ENCODE peak calls at places on chromosomes 6 and 20, in four cellular contexts. D, F, I and J are unnamed samples.

GRCh38 chr6:143271024-143271423 is 179.5 kb downstream of the ADAT2 start:
- DNase-seq in D (peak), I (no peak), F (no peak), J (no peak)

GRCh38 chr6:168730931-168731716 is 290.1 kb downstream of the SMOC2 start:
- DNase-seq in F (no peak), I (no peak), D (no peak), J (no peak)

GRCh38 chr20:39899881-39900280 is 789.2 kb downstream of the MAFB start:
- DNase-seq in I (no peak), D (no peak), F (no peak), J (no peak)

GRCh38 chr6:111971866-111972532 is 81.9 kb upstream of the CCN6 start:
- DNase-seq in F (no peak), D (no peak), I (no peak), J (no peak)

GRCh38 chr6:20873425-20874190 is 339.4 kb downstream of the CDKAL1 start:
- DNase-seq in D (no peak), F (no peak), I (no peak), J (no peak)

GRCh38 chr6:13375360-13375878 is 47.1 kb upstream of the TBC1D7 start:
- DNase-seq in F (no peak), I (no peak), D (no peak), J (peak)

GRCh38 chr6:70686548-70687133 is 19.0 kb downstream of the SMAP1 start:
- DNase-seq in D (no peak), F (no peak), I (no peak), J (peak)

GRCh38 chr6:134698228-134698627 is 251.7 kb downstream of the ALDH8A1 start:
- DNase-seq in F (no peak), D (no peak), I (no peak), J (no peak)

GRCh38 chr6:79005497-79005896 is 72.6 kb downstream of the PHIP start:
- DNase-seq in I (no peak), D (no peak), F (no peak), J (no peak)

GRCh38 chr6:33992191-33992590 is 153.7 kb downstream of the GRM4 start:
- DNase-seq in D (no peak), F (no peak), I (no peak), J (no peak)

GRCh38 chr6:108556864-108557493 is 3.7 kb upstream of the FOXO3 start:
- DNase-seq in D (peak), I (peak), F (peak), J (no peak)

GRCh38 chr6:167047554-167047953 is 48.4 kb downstream of the CEP43 start:
- DNase-seq in I (no peak), F (no peak), D (no peak), J (peak)

GRCh38 chr6:134529921-134530320 is 212.0 kb upstream of the SGK1 start:
- DNase-seq in D (no peak), F (no peak), I (peak), J (no peak)

GRCh38 chr6:158536891-158537798 is 22.7 kb upstream of the TMEM181 start:
- DNase-seq in D (peak), I (no peak), F (peak), J (peak)

GRCh38 chr20:58690851-58691250 is 1.7 kb upstream of the NPEPL1 start:
- DNase-seq in D (peak), F (no peak), I (no peak), J (no peak)

GRCh38 chr6:12366732-12367131 is 76.6 kb downstream of the EDN1 start:
- DNase-seq in D (no peak), I (no peak), F (no peak), J (no peak)

GRCh38 chr20:59778615-59779200 is 154.7 kb downstream of the SYCP2 start:
- DNase-seq in F (no peak), I (no peak), D (no peak), J (no peak)

GRCh38 chr6:129502261-129502660 is 207.7 kb downstream of the ARHGAP18 start:
- DNase-seq in F (no peak), D (no peak), I (no peak), J (no peak)

GRCh38 chr6:114783083-114783482 is 440.3 kb upstream of the HS3ST5 start:
- DNase-seq in D (no peak), I (no peak), F (no peak), J (no peak)

GRCh38 chr20:6783752-6784725 is 16.6 kb downstream of the BMP2 start:
- DNase-seq in F (no peak), D (no peak), I (no peak), J (no peak)

GRCh38 chr6:33882154-33882553 is 78.4 kb upstream of the MLN start:
- DNase-seq in I (no peak), F (no peak), D (no peak), J (no peak)

GRCh38 chr6:130708338-130708737 is 118.9 kb upstream of the SMLR1 start:
- DNase-seq in D (no peak), F (no peak), I (peak), J (no peak)

GRCh38 chr6:105753184-105754097 is 332.7 kb upstream of the PRDM1 start:
- DNase-seq in I (no peak), F (no peak), D (no peak), J (no peak)

GRCh38 chr6:131062245-131063027 is 609 bp downstream of the EPB41L2 start:
- DNase-seq in D (peak), I (peak), F (peak), J (peak)

GRCh38 chr20:37564388-37565133 is 36.9 kb upstream of the BLCAP start:
- DNase-seq in F (peak), I (peak), D (peak), J (peak)

GRCh38 chr6:87574237-87574636 is 15.6 kb downstream of the RARS2 start:
- DNase-seq in F (no peak), D (no peak), I (no peak), J (no peak)

GRCh38 chr20:7090753-7091310 is 323.3 kb downstream of the BMP2 start:
- DNase-seq in D (no peak), F (no peak), I (no peak), J (no peak)

GRCh38 chr20:50820515-50821256 is 25.8 kb downstream of the BCAS4 start:
- DNase-seq in I (no peak), D (no peak), F (no peak), J (no peak)

GRCh38 chr20:48722737-48723191 is 105.0 kb downstream of the PREX1 start:
- DNase-seq in I (peak), D (no peak), F (no peak), J (no peak)

GRCh38 chr6:131685266-131685780 is 15.9 kb downstream of the OR2A4 start:
- DNase-seq in D (no peak), I (no peak), F (no peak), J (peak)

GRCh38 chr6:135576055-135576454 is 78.5 kb upstream of the AHI1 start:
- DNase-seq in D (no peak), F (no peak), I (no peak), J (no peak)

GRCh38 chr6:53514677-53515076 is 30.2 kb downstream of the GCLC start:
- DNase-seq in F (no peak), I (no peak), D (no peak), J (no peak)

GRCh38 chr20:45959126-45959525 is 12.9 kb downstream of the ZNF335 start:
- DNase-seq in D (no peak), I (no peak), F (no peak), J (no peak)

GRCh38 chr20:41133709-41134361 is 3.5 kb upstream of the PLCG1 start:
- DNase-seq in I (no peak), D (no peak), F (no peak), J (peak)

GRCh38 chr6:54681987-54682386 is 164.6 kb upstream of the FAM83B start:
- DNase-seq in F (no peak), I (no peak), D (no peak), J (no peak)

GRCh38 chr6:28981391-28981832 is 23.7 kb downstream of the ZNF311 start:
- DNase-seq in D (peak), I (peak), F (peak), J (no peak)

DNA sequence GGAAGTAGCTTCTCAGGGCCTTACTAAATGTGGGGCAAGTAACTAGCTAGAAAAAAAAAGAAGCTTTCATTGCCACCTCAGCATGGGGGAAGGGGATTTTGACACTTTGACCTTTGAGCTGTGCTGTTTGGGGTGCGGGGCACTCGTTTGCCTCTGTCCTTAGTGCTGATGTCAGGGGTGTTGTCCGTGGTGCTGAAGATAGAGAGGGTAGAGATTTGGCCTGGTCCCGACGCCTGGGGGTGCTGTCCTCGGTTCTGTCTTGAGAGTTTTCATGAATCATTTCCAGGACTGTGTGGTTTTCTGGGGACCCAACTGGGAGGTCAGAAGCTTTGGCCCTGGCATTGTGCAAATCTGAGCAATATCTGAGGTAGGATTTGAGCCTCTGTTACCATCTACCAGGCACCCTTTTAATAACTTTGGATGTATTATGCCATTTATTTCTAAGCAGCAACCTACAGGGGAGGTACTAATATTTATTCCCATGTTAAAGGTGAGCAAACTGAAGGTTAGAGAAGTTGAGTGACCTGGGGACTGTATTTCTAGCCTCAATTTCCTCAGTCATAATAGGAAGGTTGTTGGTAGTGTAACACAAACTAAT is 78.0 kb downstream of the DLGAP4 start:
- DNase-seq in F (peak), D (no peak), I (peak), J (peak)
- TF ChIP-seq CTCF in F (no peak), D (no peak), I (peak), J (peak)

DNA sequence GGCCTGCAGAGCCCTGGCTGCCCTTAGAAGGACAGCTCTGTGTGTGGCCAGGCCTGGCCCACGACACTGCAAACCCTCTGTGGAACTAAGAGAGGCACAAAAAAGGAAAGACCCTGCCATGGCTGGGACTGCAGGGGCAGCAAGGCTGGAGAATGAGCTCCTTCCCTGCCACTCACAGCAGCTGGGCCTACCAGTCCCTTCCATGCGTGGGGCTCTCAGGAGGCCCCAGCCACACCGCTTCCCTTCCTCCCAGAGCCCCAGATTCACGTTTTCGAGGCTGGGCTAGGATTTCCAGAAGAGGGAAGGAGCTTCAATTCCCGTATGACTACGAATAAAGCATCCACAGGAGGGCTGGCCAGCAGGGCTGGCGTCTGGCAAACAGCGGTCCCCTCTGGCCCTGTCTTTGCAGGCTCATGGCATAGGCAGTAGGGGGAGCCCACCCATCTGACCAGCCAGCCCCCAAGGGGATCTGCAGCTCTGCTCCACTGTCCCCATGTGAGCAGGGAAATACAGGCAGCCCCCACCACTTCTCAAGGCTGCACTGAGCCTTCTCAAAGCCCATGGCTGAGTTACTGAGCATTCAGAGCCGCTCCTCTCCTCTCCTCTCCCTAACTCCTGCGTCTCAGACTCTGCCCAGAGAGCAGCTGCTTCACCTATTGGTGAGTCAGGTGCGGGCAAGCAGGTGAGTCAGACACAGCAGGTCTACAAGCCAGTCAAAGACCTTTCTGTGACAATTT is 53.1 kb downstream of the NINL start:
- DNase-seq in I (no peak), D (no peak), F (peak), J (no peak)
- TF ChIP-seq CTCF in I (no peak), D (no peak), F (no peak), J (peak)

DNA sequence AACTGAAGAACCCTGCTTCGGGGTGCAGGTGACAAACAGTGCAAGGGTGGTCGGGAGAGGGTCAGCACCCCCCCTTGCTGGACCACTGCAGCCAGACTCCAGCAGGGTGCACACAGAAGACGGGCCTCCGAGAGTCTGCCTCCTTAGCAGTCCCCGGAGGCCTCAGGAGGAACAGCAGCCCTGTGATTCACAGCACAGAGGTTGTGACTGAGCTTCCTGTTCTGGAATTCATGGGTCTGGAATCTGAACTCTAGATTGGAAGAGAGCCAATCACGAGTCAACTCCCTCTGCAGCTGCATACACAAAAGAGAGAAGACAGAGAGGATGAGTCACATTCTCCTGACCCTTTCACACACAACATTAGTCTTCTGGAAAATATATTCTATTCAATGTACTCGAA is 249.0 kb upstream of the OPRM1 start:
- DNase-seq in F (no peak), D (no peak), I (no peak), J (no peak)
- TF ChIP-seq CTCF in F (no peak), D (no peak), I (peak), J (no peak)

GRCh38 chr20:18287915-18288747 is at the start of gene ZNF133:
- DNase-seq in D (peak), I (peak), F (peak), J (peak)
- TF ChIP-seq CTCF in D (peak), I (peak), F (no peak), J (peak)

GRCh38 chr20:2005831-2006426 is 12.1 kb upstream of the PDYN start:
- DNase-seq in F (peak), I (peak), D (peak), J (peak)

GRCh38 chr20:2010533-2010932 is 16.7 kb upstream of the PDYN start:
- DNase-seq in I (no peak), D (no peak), F (no peak), J (no peak)

GRCh38 chr20:2004171-2004570 is 10.3 kb upstream of the PDYN start:
- DNase-seq in F (no peak), I (no peak), D (no peak), J (no peak)

GRCh38 chr20:2005359-2005758 is 11.5 kb upstream of the PDYN start:
- DNase-seq in I (no peak), D (no peak), F (no peak), J (no peak)

GRCh38 chr20:2006452-2007381 is 12.9 kb upstream of the PDYN start:
- DNase-seq in F (peak), D (no peak), I (peak), J (peak)
- TF ChIP-seq CTCF in F (peak), D (no peak), I (peak), J (peak)

DNA sequence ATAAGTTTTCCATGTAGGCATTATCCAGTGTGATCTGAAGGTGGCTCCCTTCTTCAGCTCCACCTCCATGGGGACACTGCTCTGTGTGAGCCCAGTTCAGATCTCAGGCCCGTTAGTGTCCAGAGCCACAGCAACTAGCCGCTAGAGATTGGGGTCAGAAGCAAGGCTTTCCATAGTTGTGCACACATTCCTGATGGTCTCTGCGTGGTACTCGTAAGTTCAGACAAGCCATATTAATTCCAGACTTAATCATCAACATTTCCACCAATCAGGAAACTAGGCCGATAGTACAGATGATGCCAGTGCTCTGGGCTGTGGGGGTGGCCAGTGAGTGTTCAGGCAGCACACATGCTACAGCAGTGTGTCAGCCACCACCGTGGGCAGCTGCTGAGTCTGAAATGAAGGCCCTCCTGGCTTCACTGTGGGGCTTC is 17.5 kb upstream of the SYNCRIP start:
- DNase-seq in F (no peak), I (no peak), D (no peak), J (no peak)
- TF ChIP-seq CTCF in F (no peak), I (no peak), D (no peak), J (no peak)

DNA sequence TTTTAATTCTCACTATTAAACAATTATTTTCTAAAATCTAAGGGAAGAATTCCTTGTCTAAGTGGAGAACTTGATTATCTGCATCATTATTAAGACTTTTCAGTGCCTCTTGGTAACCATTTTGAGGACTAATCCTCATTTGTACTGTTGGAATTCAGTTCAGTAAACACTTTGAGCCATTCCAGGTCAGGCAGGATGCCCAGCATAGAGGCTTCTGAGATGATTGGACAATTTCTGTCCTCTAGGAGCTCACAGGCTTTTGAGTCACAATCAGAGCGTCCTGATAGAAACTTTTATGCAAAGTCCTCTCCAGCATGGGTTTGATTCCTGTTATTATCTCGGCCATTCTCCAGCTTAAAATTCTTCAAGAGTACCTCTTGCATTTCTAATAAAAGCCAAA is 1304.6 kb downstream of the EPHA7 start:
- DNase-seq in I (no peak), F (no peak), D (no peak), J (no peak)
- TF ChIP-seq CTCF in I (no peak), F (no peak), D (no peak), J (no peak)

GRCh38 chr6:10722570-10722819 is 375 bp upstream of the TMEM14C start:
- DNase-seq in D (no peak), I (no peak), F (no peak), J (no peak)

GRCh38 chr6:10721850-10722569 is 860 bp upstream of the TMEM14C start:
- DNase-seq in F (no peak), I (peak), D (no peak), J (no peak)

GRCh38 chr6:10725046-10725445 is 2.2 kb downstream of the TMEM14C start:
- DNase-seq in D (no peak), F (no peak), I (no peak), J (no peak)

GRCh38 chr6:10722820-10723651 is at the start of gene TMEM14C:
- DNase-seq in F (peak), I (peak), D (peak), J (peak)

DNA sequence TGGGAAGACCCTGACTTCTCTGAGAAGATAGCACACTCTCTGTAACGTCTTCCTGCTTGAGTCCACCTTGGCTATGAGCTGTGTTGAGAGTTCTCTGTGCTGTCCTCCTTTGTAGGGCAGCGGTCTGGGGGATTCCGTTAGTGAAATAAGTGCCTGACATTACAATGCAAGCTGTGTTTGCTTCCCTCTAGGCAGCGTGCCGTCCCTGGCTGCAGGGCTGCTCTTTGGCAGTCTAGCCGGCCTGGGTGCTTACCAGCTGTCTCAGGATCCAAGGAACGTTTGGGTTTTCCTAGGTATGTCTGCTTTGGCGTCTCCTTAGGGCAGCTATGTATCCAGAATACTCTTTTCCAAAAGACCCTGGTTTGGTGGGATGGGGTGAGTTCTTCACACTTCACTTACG is 2.8 kb downstream of the TMEM14C start:
- DNase-seq in F (no peak), I (no peak), D (no peak), J (no peak)
- TF ChIP-seq CTCF in F (no peak), I (no peak), D (no peak), J (no peak)